ENCODE peak calls at places on chromosomes 13 and 19, in seven cellular contexts. One of them, this sample, is unnamed.

GRCh38 chr19:1081301-1082164 is 13.6 kb downstream of the POLR2E start:
- DNase-seq in pulmonary artery endothelial cell: no peak
- DNase-seq in nephron progenitor cell: no peak
- DNase-seq in T follicular helper cell: no peak
- DNase-seq in NCI-H1092 treated with DMSO at 0.1 percent for 48 hours: peak; percentile 18
- DNase-seq in iPS-NIHi11: no peak
- DNase-seq in EL: no peak
- DNase-seq in this sample: no peak

GRCh38 chr13:102580552-102581169 is 16.1 kb upstream of the TPP2 start:
- DNase-seq in pulmonary artery endothelial cell: peak; percentile 35
- DNase-seq in nephron progenitor cell: peak; percentile 23
- DNase-seq in T follicular helper cell: peak; percentile 15
- DNase-seq in NCI-H1092 treated with DMSO at 0.1 percent for 48 hours: peak; percentile 76
- DNase-seq in iPS-NIHi11: peak; percentile 58
- DNase-seq in EL: peak; percentile 63
- DNase-seq in this sample: peak; percentile 84

GRCh38 chr13:112450567-112451240 is 74.5 kb downstream of the SPACA7 start:
- DNase-seq in pulmonary artery endothelial cell: no peak
- DNase-seq in nephron progenitor cell: no peak
- DNase-seq in T follicular helper cell: no peak
- DNase-seq in NCI-H1092 treated with DMSO at 0.1 percent for 48 hours: peak; percentile 91
- DNase-seq in iPS-NIHi11: no peak
- DNase-seq in EL: no peak
- DNase-seq in this sample: no peak

GRCh38 chr13:110334256-110334655 is 27.2 kb downstream of the COL4A2 start:
- DNase-seq in pulmonary artery endothelial cell: no peak
- DNase-seq in nephron progenitor cell: no peak
- DNase-seq in T follicular helper cell: no peak
- DNase-seq in NCI-H1092 treated with DMSO at 0.1 percent for 48 hours: no peak
- DNase-seq in iPS-NIHi11: no peak
- DNase-seq in EL: peak; percentile 75
- DNase-seq in this sample: no peak

GRCh38 chr13:44044544-44045178 is 165.0 kb downstream of the LACC1 start:
- DNase-seq in pulmonary artery endothelial cell: no peak
- DNase-seq in nephron progenitor cell: no peak
- DNase-seq in T follicular helper cell: no peak
- DNase-seq in NCI-H1092 treated with DMSO at 0.1 percent for 48 hours: no peak
- DNase-seq in iPS-NIHi11: no peak
- DNase-seq in EL: peak; percentile 6
- DNase-seq in this sample: no peak

GRCh38 chr13:63910406-63910957 is 2494.8 kb upstream of the PCDH20 start:
- DNase-seq in pulmonary artery endothelial cell: no peak
- DNase-seq in nephron progenitor cell: peak; percentile 45
- DNase-seq in T follicular helper cell: no peak
- DNase-seq in NCI-H1092 treated with DMSO at 0.1 percent for 48 hours: peak; percentile 66
- DNase-seq in iPS-NIHi11: peak; percentile 15
- DNase-seq in EL: no peak
- DNase-seq in this sample: no peak

GRCh38 chr19:409006-409514 is at the start of gene C2CD4C:
- DNase-seq in pulmonary artery endothelial cell: no peak
- DNase-seq in nephron progenitor cell: peak; percentile 80
- DNase-seq in T follicular helper cell: no peak
- DNase-seq in NCI-H1092 treated with DMSO at 0.1 percent for 48 hours: peak; percentile 40
- DNase-seq in iPS-NIHi11: peak; percentile 78
- DNase-seq in EL: peak; percentile 16
- DNase-seq in this sample: no peak

GRCh38 chr19:40433391-40434216 is 7.8 kb upstream of the SERTAD1 start:
- DNase-seq in pulmonary artery endothelial cell: peak; percentile 67
- DNase-seq in nephron progenitor cell: peak; percentile 77
- DNase-seq in T follicular helper cell: peak; percentile 28
- DNase-seq in NCI-H1092 treated with DMSO at 0.1 percent for 48 hours: peak; percentile 58
- DNase-seq in iPS-NIHi11: peak; percentile 93
- DNase-seq in EL: peak; percentile 95
- DNase-seq in this sample: peak; percentile 38

GRCh38 chr19:29795882-29796523 is 15.8 kb upstream of the CCNE1 start:
- DNase-seq in pulmonary artery endothelial cell: no peak
- DNase-seq in nephron progenitor cell: no peak
- DNase-seq in T follicular helper cell: no peak
- DNase-seq in NCI-H1092 treated with DMSO at 0.1 percent for 48 hours: no peak
- DNase-seq in iPS-NIHi11: no peak
- DNase-seq in EL: no peak
- DNase-seq in this sample: no peak

GRCh38 chr19:5949792-5950305 is 28.1 kb downstream of the RANBP3 start:
- DNase-seq in pulmonary artery endothelial cell: no peak
- DNase-seq in nephron progenitor cell: no peak
- DNase-seq in T follicular helper cell: peak; percentile 19
- DNase-seq in NCI-H1092 treated with DMSO at 0.1 percent for 48 hours: peak; percentile 81
- DNase-seq in iPS-NIHi11: no peak
- DNase-seq in EL: no peak
- DNase-seq in this sample: no peak

GRCh38 chr19:57615346-57615745 is 1.3 kb downstream of the ZNF134 start:
- DNase-seq in pulmonary artery endothelial cell: no peak
- DNase-seq in nephron progenitor cell: no peak
- DNase-seq in T follicular helper cell: no peak
- DNase-seq in NCI-H1092 treated with DMSO at 0.1 percent for 48 hours: no peak
- DNase-seq in iPS-NIHi11: no peak
- DNase-seq in EL: peak; percentile 10
- DNase-seq in this sample: no peak

GRCh38 chr19:43624933-43625332 is 5.5 kb upstream of the ZNF428 start:
- DNase-seq in pulmonary artery endothelial cell: no peak
- DNase-seq in nephron progenitor cell: peak; percentile 69
- DNase-seq in T follicular helper cell: peak; percentile 84
- DNase-seq in NCI-H1092 treated with DMSO at 0.1 percent for 48 hours: no peak
- DNase-seq in iPS-NIHi11: peak; percentile 88
- DNase-seq in EL: no peak
- DNase-seq in this sample: no peak

GRCh38 chr13:97212540-97213146 is 9.5 kb upstream of the MBNL2 start:
- DNase-seq in pulmonary artery endothelial cell: no peak
- DNase-seq in nephron progenitor cell: no peak
- DNase-seq in T follicular helper cell: no peak
- DNase-seq in NCI-H1092 treated with DMSO at 0.1 percent for 48 hours: peak; percentile 25
- DNase-seq in iPS-NIHi11: peak; percentile 33
- DNase-seq in EL: peak; percentile 55
- DNase-seq in this sample: peak; percentile 33

GRCh38 chr19:45173816-45174215 is 4.2 kb downstream of the TRAPPC6A start:
- DNase-seq in pulmonary artery endothelial cell: no peak
- DNase-seq in nephron progenitor cell: no peak
- DNase-seq in T follicular helper cell: no peak
- DNase-seq in NCI-H1092 treated with DMSO at 0.1 percent for 48 hours: no peak
- DNase-seq in iPS-NIHi11: no peak
- DNase-seq in EL: peak; percentile 60
- DNase-seq in this sample: no peak

GRCh38 chr19:31470229-31470939 is 121.1 kb upstream of the TSHZ3 start:
- DNase-seq in pulmonary artery endothelial cell: no peak
- DNase-seq in nephron progenitor cell: no peak
- DNase-seq in T follicular helper cell: no peak
- DNase-seq in NCI-H1092 treated with DMSO at 0.1 percent for 48 hours: no peak
- DNase-seq in iPS-NIHi11: no peak
- DNase-seq in EL: no peak
- DNase-seq in this sample: no peak

GRCh38 chr13:108993346-108993745 is 363.9 kb downstream of the MYO16 start:
- DNase-seq in pulmonary artery endothelial cell: no peak
- DNase-seq in nephron progenitor cell: no peak
- DNase-seq in T follicular helper cell: no peak
- DNase-seq in NCI-H1092 treated with DMSO at 0.1 percent for 48 hours: no peak
- DNase-seq in iPS-NIHi11: no peak
- DNase-seq in EL: no peak
- DNase-seq in this sample: no peak

GRCh38 chr13:24692541-24692940 is 12.3 kb downstream of the ATP12A start:
- DNase-seq in pulmonary artery endothelial cell: no peak
- DNase-seq in nephron progenitor cell: no peak
- DNase-seq in T follicular helper cell: no peak
- DNase-seq in NCI-H1092 treated with DMSO at 0.1 percent for 48 hours: no peak
- DNase-seq in iPS-NIHi11: no peak
- DNase-seq in EL: peak; percentile 37
- DNase-seq in this sample: no peak

GRCh38 chr13:38045278-38046048 is 175.9 kb upstream of the TRPC4 start:
- DNase-seq in pulmonary artery endothelial cell: no peak
- DNase-seq in nephron progenitor cell: no peak
- DNase-seq in T follicular helper cell: no peak
- DNase-seq in NCI-H1092 treated with DMSO at 0.1 percent for 48 hours: peak; percentile 3
- DNase-seq in iPS-NIHi11: peak; percentile 50
- DNase-seq in EL: peak; percentile 64
- DNase-seq in this sample: peak; percentile 17

GRCh38 chr19:1761528-1762242 is 8.4 kb downstream of the ONECUT3 start:
- DNase-seq in pulmonary artery endothelial cell: no peak
- DNase-seq in nephron progenitor cell: no peak
- DNase-seq in T follicular helper cell: no peak
- DNase-seq in NCI-H1092 treated with DMSO at 0.1 percent for 48 hours: no peak
- DNase-seq in iPS-NIHi11: no peak
- DNase-seq in EL: no peak
- DNase-seq in this sample: no peak

GRCh38 chr13:102878491-102878890 is 32.7 kb downstream of the ERCC5 start:
- DNase-seq in pulmonary artery endothelial cell: peak; percentile 11
- DNase-seq in nephron progenitor cell: no peak
- DNase-seq in T follicular helper cell: no peak
- DNase-seq in NCI-H1092 treated with DMSO at 0.1 percent for 48 hours: no peak
- DNase-seq in iPS-NIHi11: no peak
- DNase-seq in EL: no peak
- DNase-seq in this sample: no peak

This sample was measured in Kasumi-1.